ENCODE peak calls at places on chromosomes 16 and 17, in five cellular contexts. E, P, G, J and F are unnamed samples.

GRCh38 chr16:67084345-67085028 is 25.3 kb upstream of the PHAF1 start:
- DNase-seq in E (no peak), P (no peak), G (no peak), J (no peak), F (no peak)

GRCh38 chr16:18936727-18937340 is 10.6 kb upstream of the SMG1 start:
- DNase-seq in E (no peak), P (no peak), G (no peak), J (no peak), F (no peak)

GRCh38 chr17:48047113-48047740 is 932 bp upstream of the NFE2L1 start:
- DNase-seq in E (no peak), P (no peak), G (no peak), J (no peak), F (no peak)

GRCh38 chr16:21638573-21638975 is 13.8 kb downstream of the IGSF6 start:
- DNase-seq in E (no peak), P (peak), G (no peak), J (no peak), F (no peak)

GRCh38 chr16:78926723-78927200 is 673.8 kb downstream of the MAF start:
- DNase-seq in E (no peak), P (no peak), G (no peak), J (no peak), F (peak)

GRCh38 chr16:85279874-85280545 is 167.7 kb upstream of the CIBAR2 start:
- DNase-seq in E (no peak), P (no peak), G (no peak), J (no peak), F (no peak)

GRCh38 chr16:471353-472198 is 46.1 kb downstream of the RAB11FIP3 start:
- DNase-seq in E (no peak), P (peak), G (no peak), J (no peak), F (no peak)

GRCh38 chr17:60091908-60092331 is 13.2 kb upstream of the HEATR6 start:
- DNase-seq in E (no peak), P (peak), G (no peak), J (no peak), F (no peak)

GRCh38 chr17:79835953-79836951 is 3.0 kb downstream of the CBX4 start:
- DNase-seq in E (peak), P (no peak), G (no peak), J (no peak), F (peak)

GRCh38 chr16:50683689-50684374 is 2.7 kb upstream of the SNX20 start:
- DNase-seq in E (no peak), P (no peak), G (peak), J (peak), F (no peak)

GRCh38 chr17:27466748-27467375 is 10.6 kb downstream of the KSR1 start:
- DNase-seq in E (no peak), P (no peak), G (peak), J (peak), F (no peak)

GRCh38 chr17:43784068-43784467 is 3.8 kb downstream of the CFAP97D1 start:
- DNase-seq in E (no peak), P (peak), G (no peak), J (no peak), F (no peak)

GRCh38 chr16:29743475-29743826 is 2.3 kb downstream of the C16orf54 start:
- DNase-seq in E (no peak), P (no peak), G (no peak), J (no peak), F (no peak)

GRCh38 chr16:81987706-81988105 is 23.6 kb downstream of the SDR42E1 start:
- DNase-seq in E (no peak), P (no peak), G (no peak), J (no peak), F (no peak)

GRCh38 chr17:17372856-17373520 is 69.8 kb downstream of the NT5M start:
- DNase-seq in E (no peak), P (no peak), G (no peak), J (no peak), F (no peak)